ENCODE peak calls at places on chromosomes 11 and 22, in eight cellular contexts. One of them, this sample, is unnamed.

GRCh38 chr22:41996826-41997225 is 1.8 kb upstream of the WBP2NL start:
- DNase-seq in lower lobe of right lung: no peak
- DNase-seq in T1000: no peak
- DNase-seq in RWPE1: no peak
- DNase-seq in hypothalamus: no peak
- DNase-seq in NCI-H524 treated with DMSO at 0.1 percent for 48 hours: no peak
- DNase-seq in GM13977: no peak
- DNase-seq in astrocyte of the spinal cord: no peak
- DNase-seq in this sample: no peak

GRCh38 chr22:49150801-49151221 is 676.9 kb downstream of the BRD1 start:
- DNase-seq in T1000: no peak
- DNase-seq in GM13977: no peak
- DNase-seq in lower lobe of right lung: no peak
- DNase-seq in NCI-H524 treated with DMSO at 0.1 percent for 48 hours: no peak
- DNase-seq in hypothalamus: no peak
- DNase-seq in RWPE1: no peak
- DNase-seq in astrocyte of the spinal cord: no peak
- DNase-seq in this sample: no peak

GRCh38 chr11:36684840-36685800 is 87.1 kb upstream of the RAG2 start:
- DNase-seq in GM13977: peak
- DNase-seq in hypothalamus: no peak
- DNase-seq in RWPE1: no peak
- DNase-seq in astrocyte of the spinal cord: no peak
- DNase-seq in T1000: no peak
- DNase-seq in lower lobe of right lung: no peak
- DNase-seq in NCI-H524 treated with DMSO at 0.1 percent for 48 hours: no peak
- DNase-seq in this sample: no peak

GRCh38 chr22:39039306-39040126 is 1.1 kb upstream of the APOBEC3F start:
- DNase-seq in T1000: no peak
- DNase-seq in NCI-H524 treated with DMSO at 0.1 percent for 48 hours: no peak
- DNase-seq in hypothalamus: no peak
- DNase-seq in RWPE1: no peak
- DNase-seq in GM13977: no peak
- DNase-seq in astrocyte of the spinal cord: no peak
- DNase-seq in lower lobe of right lung: no peak
- DNase-seq in this sample: no peak

GRCh38 chr11:121497176-121497995 is 44.6 kb upstream of the SORL1-AS1 start:
- DNase-seq in astrocyte of the spinal cord: no peak
- DNase-seq in T1000: no peak
- DNase-seq in lower lobe of right lung: no peak
- DNase-seq in NCI-H524 treated with DMSO at 0.1 percent for 48 hours: peak
- DNase-seq in RWPE1: no peak
- DNase-seq in hypothalamus: no peak
- DNase-seq in GM13977: no peak
- DNase-seq in this sample: no peak

GRCh38 chr22:50469377-50470305 is 5.2 kb downstream of the SBF1 start:
- DNase-seq in RWPE1: peak
- DNase-seq in lower lobe of right lung: peak
- DNase-seq in astrocyte of the spinal cord: peak
- DNase-seq in NCI-H524 treated with DMSO at 0.1 percent for 48 hours: peak
- DNase-seq in GM13977: peak
- DNase-seq in T1000: no peak
- DNase-seq in hypothalamus: no peak
- DNase-seq in this sample: peak

GRCh38 chr22:41584881-41585280 is 4.8 kb downstream of the PMM1 start:
- DNase-seq in GM13977: no peak
- DNase-seq in astrocyte of the spinal cord: no peak
- DNase-seq in RWPE1: no peak
- DNase-seq in T1000: no peak
- DNase-seq in NCI-H524 treated with DMSO at 0.1 percent for 48 hours: no peak
- DNase-seq in hypothalamus: no peak
- DNase-seq in lower lobe of right lung: no peak
- DNase-seq in this sample: no peak

GRCh38 chr11:101438126-101438525 is 145.7 kb downstream of the TRPC6 start:
- DNase-seq in NCI-H524 treated with DMSO at 0.1 percent for 48 hours: no peak
- DNase-seq in RWPE1: no peak
- DNase-seq in lower lobe of right lung: no peak
- DNase-seq in hypothalamus: no peak
- DNase-seq in T1000: no peak
- DNase-seq in astrocyte of the spinal cord: no peak
- DNase-seq in GM13977: no peak
- DNase-seq in this sample: no peak

GRCh38 chr22:22748297-22748743 is 103.9 kb downstream of the GGTLC2 start:
- DNase-seq in NCI-H524 treated with DMSO at 0.1 percent for 48 hours: no peak
- DNase-seq in astrocyte of the spinal cord: peak
- DNase-seq in GM13977: no peak
- DNase-seq in RWPE1: no peak
- DNase-seq in T1000: no peak
- DNase-seq in lower lobe of right lung: no peak
- DNase-seq in hypothalamus: no peak
- DNase-seq in this sample: no peak

GRCh38 chr11:104033134-104033533 is 3.3 kb upstream of the DDI1 start:
- DNase-seq in GM13977: no peak
- DNase-seq in RWPE1: peak
- DNase-seq in lower lobe of right lung: no peak
- DNase-seq in NCI-H524 treated with DMSO at 0.1 percent for 48 hours: no peak
- DNase-seq in T1000: peak
- DNase-seq in astrocyte of the spinal cord: peak
- DNase-seq in hypothalamus: no peak
- DNase-seq in this sample: no peak

GRCh38 chr11:68990995-68991780 is 10.4 kb upstream of the MRGPRD start:
- DNase-seq in T1000: no peak
- DNase-seq in GM13977: no peak
- DNase-seq in astrocyte of the spinal cord: no peak
- DNase-seq in lower lobe of right lung: peak
- DNase-seq in RWPE1: no peak
- DNase-seq in NCI-H524 treated with DMSO at 0.1 percent for 48 hours: no peak
- DNase-seq in hypothalamus: no peak
- DNase-seq in this sample: no peak

GRCh38 chr11:75347781-75348613 is 3.5 kb downstream of the ARRB1 start:
- DNase-seq in astrocyte of the spinal cord: peak
- DNase-seq in T1000: no peak
- DNase-seq in GM13977: no peak
- DNase-seq in NCI-H524 treated with DMSO at 0.1 percent for 48 hours: peak
- DNase-seq in hypothalamus: no peak
- DNase-seq in lower lobe of right lung: no peak
- DNase-seq in RWPE1: no peak
- DNase-seq in this sample: peak

GRCh38 chr11:61273151-61274078 is 21.7 kb downstream of the VWCE start:
- DNase-seq in GM13977: no peak
- DNase-seq in NCI-H524 treated with DMSO at 0.1 percent for 48 hours: no peak
- DNase-seq in T1000: no peak
- DNase-seq in astrocyte of the spinal cord: no peak
- DNase-seq in RWPE1: peak
- DNase-seq in hypothalamus: no peak
- DNase-seq in lower lobe of right lung: peak
- DNase-seq in this sample: no peak

GRCh38 chr22:46085831-46086576 is 64.3 kb upstream of the PPARA start:
- DNase-seq in NCI-H524 treated with DMSO at 0.1 percent for 48 hours: no peak
- DNase-seq in RWPE1: peak
- DNase-seq in hypothalamus: no peak
- DNase-seq in T1000: peak
- DNase-seq in GM13977: no peak
- DNase-seq in astrocyte of the spinal cord: no peak
- DNase-seq in lower lobe of right lung: peak
- DNase-seq in this sample: peak

GRCh38 chr11:65787649-65788622 is 1.1 kb downstream of the OVOL1 start:
- DNase-seq in lower lobe of right lung: no peak
- DNase-seq in T1000: no peak
- DNase-seq in NCI-H524 treated with DMSO at 0.1 percent for 48 hours: no peak
- DNase-seq in RWPE1: no peak
- DNase-seq in astrocyte of the spinal cord: no peak
- DNase-seq in hypothalamus: no peak
- DNase-seq in GM13977: peak
- DNase-seq in this sample: no peak

GRCh38 chr11:73647459-73648100 is 1.2 kb downstream of the PLEKHB1 start:
- DNase-seq in NCI-H524 treated with DMSO at 0.1 percent for 48 hours: peak
- DNase-seq in astrocyte of the spinal cord: peak
- DNase-seq in RWPE1: peak
- DNase-seq in lower lobe of right lung: peak
- DNase-seq in GM13977: peak
- DNase-seq in T1000: peak
- DNase-seq in hypothalamus: peak
- DNase-seq in this sample: peak

GRCh38 chr11:62150887-62151736 is 27.3 kb downstream of the INCENP start:
- DNase-seq in lower lobe of right lung: no peak
- DNase-seq in hypothalamus: no peak
- DNase-seq in T1000: no peak
- DNase-seq in NCI-H524 treated with DMSO at 0.1 percent for 48 hours: no peak
- DNase-seq in RWPE1: no peak
- DNase-seq in astrocyte of the spinal cord: no peak
- DNase-seq in GM13977: no peak
- DNase-seq in this sample: no peak

GRCh38 chr22:44735518-44736428 is 16.6 kb upstream of the ARHGAP8 start:
- DNase-seq in hypothalamus: peak
- DNase-seq in NCI-H524 treated with DMSO at 0.1 percent for 48 hours: no peak
- DNase-seq in GM13977: peak
- DNase-seq in RWPE1: peak
- DNase-seq in lower lobe of right lung: peak
- DNase-seq in astrocyte of the spinal cord: peak
- DNase-seq in T1000: peak
- DNase-seq in this sample: peak

GRCh38 chr11:68683086-68683951 is 1.0 kb upstream of the GAL start:
- DNase-seq in T1000: no peak
- DNase-seq in hypothalamus: no peak
- DNase-seq in NCI-H524 treated with DMSO at 0.1 percent for 48 hours: no peak
- DNase-seq in astrocyte of the spinal cord: no peak
- DNase-seq in RWPE1: no peak
- DNase-seq in lower lobe of right lung: no peak
- DNase-seq in GM13977: no peak
- DNase-seq in this sample: no peak

GRCh38 chr22:49403102-49403501 is 424.6 kb downstream of the BRD1 start:
- DNase-seq in astrocyte of the spinal cord: no peak
- DNase-seq in GM13977: no peak
- DNase-seq in lower lobe of right lung: no peak
- DNase-seq in hypothalamus: no peak
- DNase-seq in NCI-H524 treated with DMSO at 0.1 percent for 48 hours: no peak
- DNase-seq in T1000: no peak
- DNase-seq in RWPE1: no peak
- DNase-seq in this sample: no peak